ENCODE peak calls at places on chromosomes 16 and 17, in nine cellular contexts. X is mucosa of descending colon, R is T-helper 17 cell, A is HTR-8/SVneo, M is tibial artery, C is RPMI7951, G is mammary epithelial cell, I is H4, Z is mucosa of gallbladder. L is an unnamed sample.

GRCh38 chr17:75128694-75129505 is 2.6 kb downstream of the NT5C start:
- DNase-seq in X (no peak), R (no peak), A (no peak), M (no peak), C (no peak), G (no peak), I (no peak), Z (no peak), L (no peak)

GRCh38 chr16:54928421-54929089 is 2.1 kb upstream of the IRX5 start:
- DNase-seq in X (peak; percentile 66), R (no peak), A (no peak), M (peak; percentile 87), C (peak; percentile 80), G (peak; percentile 58), I (peak; percentile 76), Z (no peak), L (peak; percentile 54)

GRCh38 chr17:79509496-79509895 is 101.4 kb downstream of the RBFOX3 start:
- DNase-seq in X (no peak), R (no peak), A (no peak), M (no peak), C (no peak), G (no peak), I (no peak), Z (no peak), L (no peak)

GRCh38 chr17:2975469-2975958 is 87.9 kb downstream of the OR1D5 start:
- DNase-seq in X (no peak), R (no peak), A (no peak), M (peak; percentile 48), C (peak; percentile 64), G (peak; percentile 79), I (peak; percentile 71), Z (peak; percentile 46), L (peak; percentile 47)

GRCh38 chr16:67857547-67858233 is 10.2 kb upstream of the CENPT start:
- DNase-seq in X (peak; percentile 69), R (no peak), A (peak; percentile 78), M (peak; percentile 89), C (peak; percentile 89), G (peak; percentile 96), I (peak; percentile 36), Z (peak; percentile 77), L (peak; percentile 97)

GRCh38 chr17:301681-302299 is 50.8 kb downstream of the RPH3AL start:
- DNase-seq in X (peak; percentile 65), R (no peak), A (no peak), M (no peak), C (peak; percentile 27), G (no peak), I (no peak), Z (no peak), L (peak; percentile 8)

GRCh38 chr17:19401321-19402010 is 9.6 kb upstream of the RNF112 start:
- DNase-seq in X (peak; percentile 80), R (no peak), A (no peak), M (no peak), C (no peak), G (no peak), I (no peak), Z (no peak), L (no peak)

GRCh38 chr16:85393674-85394510 is 219.2 kb upstream of the GSE1 start:
- DNase-seq in X (peak; percentile 76), R (peak; percentile 66), A (no peak), M (peak; percentile 78), C (peak; percentile 16), G (no peak), I (no peak), Z (peak; percentile 50), L (peak; percentile 68)

GRCh38 chr17:10243905-10244844 is 45.8 kb upstream of the GAS7 start:
- DNase-seq in X (no peak), R (no peak), A (no peak), M (no peak), C (peak; percentile 86), G (no peak), I (peak; percentile 8), Z (no peak), L (peak; percentile 14)

GRCh38 chr16:79026117-79026516 is 574.4 kb downstream of the MAF start:
- DNase-seq in X (no peak), R (no peak), A (no peak), M (no peak), C (no peak), G (no peak), I (no peak), Z (no peak), L (no peak)

GRCh38 chr17:67151717-67152116 is 93.3 kb downstream of the HELZ start:
- DNase-seq in X (no peak), R (no peak), A (peak; percentile 50), M (no peak), C (no peak), G (peak; percentile 85), I (no peak), Z (no peak), L (peak; percentile 85)

GRCh38 chr17:39722965-39723848 is 7.1 kb downstream of the MIEN1 start:
- DNase-seq in X (peak; percentile 65), R (no peak), A (no peak), M (no peak), C (no peak), G (no peak), I (no peak), Z (no peak), L (peak; percentile 17)

GRCh38 chr17:17416400-17417360 is 60.1 kb upstream of the MED9 start:
- DNase-seq in X (no peak), R (no peak), A (no peak), M (peak; percentile 62), C (peak; percentile 79), G (peak; percentile 54), I (peak; percentile 71), Z (no peak), L (peak; percentile 79)

GRCh38 chr16:60013076-60013475 is 1279.0 kb upstream of the GOT2 start:
- DNase-seq in X (peak; percentile 29), R (no peak), A (no peak), M (peak; percentile 51), C (no peak), G (no peak), I (no peak), Z (no peak), L (no peak)